ENCODE peak calls at places on chromosome 13, in five cellular contexts. N is CD4-positive, alpha-beta T cell; M is mammary epithelial cell; J is fibroblast of mammary gland; R is BE2C. O is an unnamed sample.

GRCh38 chr13:101090287-101090686 is 326.0 kb downstream of the NALCN start:
- DNase-seq in J (no peak), M (no peak), N (no peak), R (no peak), O (no peak)

GRCh38 chr13:28138756-28139470 is 568 bp downstream of the PAN3 start:
- DNase-seq in J (peak; percentile 84), N (peak; percentile 84), R (peak; percentile 78), M (peak; percentile 84), O (peak; percentile 68)

GRCh38 chr13:52169839-52170238 is 10.4 kb upstream of the NEK3 start:
- DNase-seq in N (no peak), J (no peak), M (no peak), R (no peak), O (no peak)

GRCh38 chr13:46160065-46160464 is 21.9 kb downstream of the LCP1 start:
- DNase-seq in R (no peak), N (no peak), M (no peak), J (no peak), O (no peak)

GRCh38 chr13:65417953-65418352 is 1812.2 kb downstream of the PCDH9 start:
- DNase-seq in J (no peak), M (no peak), R (no peak), N (no peak), O (no peak)

GRCh38 chr13:75762066-75762937 is 126.2 kb downstream of the LMO7 start:
- DNase-seq in N (no peak), M (peak; percentile 96), J (peak; percentile 57), R (no peak), O (no peak)

GRCh38 chr13:111879719-111880118 is 187.2 kb upstream of the SOX1 start:
- DNase-seq in J (no peak), R (no peak), M (no peak), N (no peak), O (no peak)

GRCh38 chr13:29926077-29926476 is 75.7 kb upstream of the UBL3 start:
- DNase-seq in N (no peak), R (no peak), M (no peak), J (no peak), O (no peak)

GRCh38 chr13:33316890-33317289 is 31.3 kb upstream of the STARD13 start:
- DNase-seq in N (no peak), R (no peak), M (no peak), J (no peak), O (no peak)

GRCh38 chr13:83498486-83499190 is 383.6 kb downstream of the SLITRK1 start:
- DNase-seq in J (peak; percentile 79), R (no peak), M (peak; percentile 73), N (no peak), O (no peak)

GRCh38 chr13:27259831-27260230 is 8.5 kb downstream of the RPL21 start:
- DNase-seq in R (no peak), N (no peak), J (no peak), M (no peak), O (no peak)

GRCh38 chr13:112923962-112924361 is 45.1 kb upstream of the MCF2L start:
- DNase-seq in N (no peak), M (no peak), R (no peak), J (no peak), O (no peak)

GRCh38 chr13:60838581-60838980 is 441.6 kb downstream of the TDRD3 start:
- DNase-seq in R (no peak), M (no peak), N (no peak), J (no peak), O (no peak)

GRCh38 chr13:38346764-38347163 is 2.9 kb upstream of the UFM1 start:
- DNase-seq in M (peak; percentile 39), J (no peak), R (no peak), N (no peak), O (no peak)

GRCh38 chr13:30033681-30034447 is 183.4 kb upstream of the UBL3 start:
- DNase-seq in J (peak; percentile 96), R (no peak), M (peak; percentile 66), N (no peak), O (no peak)

GRCh38 chr13:77184455-77184854 is 142.4 kb downstream of the MYCBP2 start:
- DNase-seq in M (peak; percentile 86), J (no peak), N (no peak), R (no peak), O (no peak)

GRCh38 chr13:40503026-40503425 is 163.4 kb downstream of the FOXO1 start:
- DNase-seq in N (no peak), J (peak; percentile 14), M (no peak), R (no peak), O (no peak)

GRCh38 chr13:111469916-111470506 is 149.6 kb downstream of the TEX29 start:
- DNase-seq in R (no peak), J (no peak), N (no peak), M (no peak), O (no peak)

GRCh38 chr13:31627097-31627496 is 112.2 kb upstream of the RXFP2 start:
- DNase-seq in J (peak; percentile 78), R (no peak), M (peak; percentile 19), N (no peak), O (no peak)

GRCh38 chr13:72163671-72164070 is 296.7 kb upstream of the DACH1 start:
- DNase-seq in N (no peak), R (no peak), J (no peak), M (peak; percentile 35), O (no peak)

GRCh38 chr13:20137875-20138274 is 23.0 kb downstream of the GJA3 start:
- DNase-seq in N (no peak), R (no peak), M (no peak), J (no peak), O (no peak)

GRCh38 chr13:19998960-19999359 is 40.4 kb downstream of the ZMYM2 start:
- DNase-seq in J (no peak), M (no peak), N (no peak), R (no peak), O (no peak)

GRCh38 chr13:99353836-99354235 is 46.6 kb upstream of the GPR183 start:
- DNase-seq in N (no peak), R (no peak), M (no peak), J (no peak), O (no peak)

GRCh38 chr13:98535501-98536357 is 41.2 kb downstream of the STK24 start:
- DNase-seq in R (no peak), M (peak; percentile 68), N (no peak), J (peak; percentile 50), O (no peak)

GRCh38 chr13:33251131-33251629 is 34.4 kb downstream of the STARD13 start:
- DNase-seq in R (peak; percentile 79), M (peak; percentile 85), J (peak; percentile 98), N (no peak), O (no peak)

GRCh38 chr13:32515246-32515645 is 23.3 kb downstream of the N4BP2L2 start:
- DNase-seq in M (no peak), J (peak; percentile 14), R (no peak), N (no peak), O (no peak)

DNA sequence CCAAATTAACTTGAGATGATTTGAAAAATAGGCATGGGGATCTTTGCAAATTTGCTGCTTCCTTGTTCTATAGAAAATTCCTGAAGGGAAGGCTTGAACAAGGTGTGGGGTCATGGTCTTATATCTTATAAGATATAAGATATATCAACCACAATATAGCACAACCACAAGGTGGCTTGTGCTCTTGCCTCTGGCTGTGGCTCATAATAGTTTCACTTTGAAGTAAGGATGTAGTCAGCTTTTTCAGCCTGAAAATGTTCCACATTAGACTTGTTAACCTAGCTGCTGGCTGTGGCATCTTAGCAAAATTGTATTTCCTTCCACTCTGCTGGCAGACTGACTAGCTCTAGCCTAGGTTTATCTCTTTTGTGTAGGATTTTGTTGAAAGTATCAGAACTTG is 169.7 kb downstream of the KLF5 start:
- DNase-seq in M (peak; percentile 45), N (no peak), R (no peak), J (peak; percentile 12), O (no peak)
- TF ChIP-seq CTCF in M (peak; percentile 25), N (peak; percentile 28), R (peak; percentile 2), J (peak; percentile 5), O (no peak)

DNA sequence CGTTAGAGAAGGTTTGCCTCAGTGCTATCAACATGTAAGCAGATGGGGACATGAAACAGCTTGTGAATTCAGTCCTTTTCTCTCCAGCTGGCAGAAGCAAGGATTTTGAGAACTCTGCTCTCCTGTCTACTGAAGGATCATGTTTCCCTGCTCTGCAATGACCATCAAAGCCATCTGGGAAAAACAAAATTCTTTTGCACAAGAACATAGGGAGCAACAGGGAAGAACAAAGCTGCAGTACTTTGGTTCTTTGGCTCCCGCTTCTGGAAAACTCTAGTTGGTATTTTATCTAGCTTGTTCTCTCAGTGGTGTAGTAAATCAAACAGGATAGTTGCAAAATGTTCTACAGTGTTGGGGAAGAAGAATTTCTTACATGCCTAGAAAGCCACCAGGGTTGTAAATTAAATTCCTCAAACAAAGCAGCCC is 270.4 kb downstream of the ENOX1 start:
- DNase-seq in M (no peak), R (no peak), N (no peak), J (peak; percentile 90), O (no peak)
- TF ChIP-seq CTCF in M (no peak), R (no peak), N (no peak), J (no peak), O (no peak)

GRCh38 chr13:93865235-93865634 is 614.2 kb downstream of the DCT start:
- DNase-seq in N (no peak), J (no peak), R (no peak), M (no peak), O (no peak)

GRCh38 chr13:93857126-93857525 is 622.4 kb downstream of the DCT start:
- DNase-seq in N (no peak), J (peak; percentile 47), M (peak; percentile 65), R (no peak), O (no peak)

GRCh38 chr13:93862259-93862658 is 617.2 kb downstream of the DCT start:
- DNase-seq in R (no peak), M (no peak), J (peak; percentile 49), N (no peak), O (no peak)

GRCh38 chr13:93859666-93860065 is 619.8 kb downstream of the DCT start:
- DNase-seq in M (no peak), J (peak; percentile 87), R (no peak), N (no peak), O (no peak)

DNA sequence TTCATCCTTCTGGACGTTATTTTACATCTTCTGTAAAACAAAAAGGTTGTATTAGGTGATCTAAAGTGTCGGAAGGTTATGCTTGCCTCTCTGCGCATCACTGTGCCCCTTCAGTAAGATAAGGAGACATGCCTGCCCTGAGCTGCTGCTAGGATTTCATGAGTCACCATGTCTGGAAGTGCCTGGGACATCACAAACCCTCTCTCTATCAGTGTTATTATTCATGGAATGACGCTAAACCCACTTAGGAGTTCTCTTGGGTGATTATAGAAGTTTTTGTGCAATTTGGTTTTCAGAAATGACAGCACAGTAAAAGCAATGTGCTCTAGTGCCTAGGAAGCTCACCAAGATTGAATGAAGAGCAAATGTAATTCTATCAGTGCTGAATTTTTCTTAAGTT is 617.7 kb downstream of the DCT start:
- DNase-seq in J (peak; percentile 85), R (peak; percentile 57), M (peak; percentile 3), N (no peak), O (no peak)
- TF ChIP-seq CTCF in J (no peak), R (no peak), M (no peak), N (no peak), O (no peak)

DNA sequence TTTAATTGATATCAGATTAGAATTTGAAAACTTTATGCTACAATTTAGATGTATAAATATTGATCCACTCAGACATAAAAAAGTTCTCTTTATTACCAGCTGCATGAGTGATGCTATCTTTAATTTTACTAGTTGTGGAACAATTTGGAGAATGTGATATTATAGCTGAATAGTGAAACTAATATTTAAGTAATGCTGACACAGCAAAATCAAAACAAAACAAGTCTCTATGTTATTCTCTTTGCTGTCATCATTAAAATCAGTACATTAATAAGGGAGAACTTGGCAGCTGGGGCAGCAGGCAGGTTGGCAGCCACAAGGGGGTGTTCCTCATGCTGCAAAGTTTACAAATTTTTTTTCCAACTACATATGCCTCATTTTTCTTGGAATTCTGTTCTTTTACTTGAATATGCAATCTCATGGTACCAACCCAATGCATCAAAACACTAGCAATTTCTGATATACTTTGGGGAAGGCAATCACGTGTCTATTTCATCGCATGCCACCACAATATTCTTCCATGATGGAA is 585.3 kb downstream of the FGF9 start:
- DNase-seq in N (no peak), M (no peak), J (no peak), R (no peak), O (no peak)
- TF ChIP-seq CTCF in N (no peak), M (no peak), J (no peak), R (peak; percentile 8), O (no peak)

O was measured in Calu3.